ENCODE peak calls at places on chromosomes 12 and 14, in five cellular contexts. N is pancreas; M is activated T-helper 1 cell treated with anti-CD3 and anti-CD28 coated beads, Interleukin-12 subunit alpha, Interleukin-12 subunit beta, Interleukin-2, Interleukin-4 antibody, amounts not matched to agents 30 ng/mL and 10 ng/mL and 1 ng/mL, durations not matched to agents 14 hours and 24 hours and 36 hours; Y is HEK293T; P is GM04504. X is an unnamed sample.

GRCh38 chr14:74414793-74415437 is 11.1 kb downstream of the SYNDIG1L start:
- DNase-seq in N (no peak), Y (no peak), M (no peak), P (no peak), X (no peak)

GRCh38 chr14:65462411-65462810 is 49.9 kb downstream of the FUT8 start:
- DNase-seq in M (no peak), N (no peak), P (peak), Y (no peak), X (no peak)

GRCh38 chr14:77459072-77459723 is 1.3 kb downstream of the AHSA1 start:
- DNase-seq in P (peak), M (peak), Y (peak), N (peak), X (peak)

GRCh38 chr12:122366685-122367475 is 55.6 kb downstream of the CLIP1 start:
- DNase-seq in Y (no peak), M (no peak), P (peak), N (no peak), X (peak)

GRCh38 chr14:63287661-63288483 is 30.9 kb downstream of the GPHB5 start:
- DNase-seq in M (no peak), N (no peak), P (peak), Y (no peak), X (peak)

GRCh38 chr12:55728932-55729591 is at the start of gene CD63:
- DNase-seq in P (peak), M (peak), Y (peak), N (peak), X (no peak)

GRCh38 chr12:47763481-47764344 is 5.0 kb upstream of the RAPGEF3 start:
- DNase-seq in M (no peak), P (no peak), Y (no peak), N (no peak), X (no peak)

GRCh38 chr14:74886001-74886400 is 4.3 kb downstream of the DLST start:
- DNase-seq in P (peak), Y (no peak), M (no peak), N (no peak), X (peak)

GRCh38 chr14:77148510-77149231 is 7.1 kb upstream of the ZDHHC22 start:
- DNase-seq in Y (no peak), M (no peak), P (no peak), N (no peak), X (no peak)

GRCh38 chr14:105537580-105538474 is 11.4 kb downstream of the TMEM121 start:
- DNase-seq in P (no peak), M (peak), N (peak), Y (peak), X (no peak)

GRCh38 chr14:41824441-41824840 is 217.8 kb downstream of the LRFN5 start:
- DNase-seq in P (no peak), N (no peak), M (no peak), Y (no peak), X (no peak)

GRCh38 chr12:24562761-24563392 is 386.0 kb downstream of the BCAT1 start:
- DNase-seq in N (no peak), P (no peak), Y (peak), M (no peak), X (no peak)

GRCh38 chr12:47223848-47224213 is 144.1 kb upstream of the AMIGO2 start:
- DNase-seq in Y (no peak), M (no peak), P (no peak), N (peak), X (no peak)

GRCh38 chr14:73661872-73662271 is 17.1 kb downstream of the DNAL1 start:
- DNase-seq in M (no peak), P (no peak), N (no peak), Y (no peak), X (no peak)